ENCODE peak calls at places on chromosomes 4 and X, in seven cellular contexts. B is endodermal cell, A is WTC11, U is cardiac muscle cell, I is psoas muscle, D is GM10248, P is brain microvascular endothelial cell. S is an unnamed sample.

GRCh38 chr4:116361782-116362181 is 723.6 kb downstream of the TRAM1L1 start:
- DNase-seq in B (no peak), A (no peak), U (no peak), I (no peak), D (no peak), P (no peak), S (no peak)

GRCh38 chr4:2689114-2689513 is 67.0 kb downstream of the TNIP2 start:
- DNase-seq in B (no peak), A (no peak), U (no peak), I (no peak), D (no peak), P (no peak), S (no peak)

GRCh38 chrX:136767104-136767941 is 13.4 kb downstream of the ARHGEF6 start:
- DNase-seq in B (peak; percentile 84), A (peak; percentile 64), U (peak; percentile 61), I (peak; percentile 72), D (peak; percentile 66), P (peak; percentile 38), S (peak; percentile 63)

GRCh38 chr4:169059294-169060201 is 49.5 kb upstream of the CBR4 start:
- DNase-seq in B (no peak), A (no peak), U (no peak), I (peak; percentile 37), D (no peak), P (no peak), S (no peak)

GRCh38 chrX:102746134-102746584 is 25.6 kb downstream of the GPRASP3 start:
- DNase-seq in B (peak; percentile 74), A (peak; percentile 46), U (peak; percentile 42), I (peak; percentile 33), D (no peak), P (no peak), S (peak; percentile 5)

GRCh38 chrX:37599735-37600134 is 28.3 kb downstream of the LANCL3 start:
- DNase-seq in B (no peak), A (no peak), U (no peak), I (no peak), D (no peak), P (no peak), S (no peak)

GRCh38 chrX:136920001-136920400 is 39.5 kb upstream of the RBMX start:
- DNase-seq in B (no peak), A (no peak), U (no peak), I (no peak), D (no peak), P (no peak), S (no peak)

GRCh38 chr4:155603360-155603891 is 63.2 kb upstream of the GUCY1A1 start:
- DNase-seq in B (no peak), A (no peak), U (peak; percentile 40), I (no peak), D (no peak), P (no peak), S (no peak)

GRCh38 chr4:6105311-6105911 is 87.2 kb upstream of the C4orf50 start:
- DNase-seq in B (peak; percentile 57), A (peak; percentile 39), U (no peak), I (no peak), D (no peak), P (no peak), S (no peak)

GRCh38 chrX:17082831-17083230 is 136.4 kb downstream of the REPS2 start:
- DNase-seq in B (no peak), A (no peak), U (no peak), I (no peak), D (no peak), P (no peak), S (no peak)

GRCh38 chr4:165294907-165295306 is 32.6 kb upstream of the MSMO1 start:
- DNase-seq in B (no peak), A (no peak), U (no peak), I (no peak), D (peak; percentile 25), P (no peak), S (peak; percentile 30)

GRCh38 chrX:13590914-13591313 is 21.5 kb downstream of the EGFL6 start:
- DNase-seq in B (no peak), A (no peak), U (no peak), I (no peak), D (no peak), P (no peak), S (no peak)

GRCh38 chrX:139844884-139845283 is 88.0 kb downstream of the ATP11C start:
- DNase-seq in B (no peak), A (no peak), U (no peak), I (no peak), D (no peak), P (no peak), S (no peak)

GRCh38 chr4:54386270-54386669 is 157.2 kb downstream of the PDGFRA start:
- DNase-seq in B (no peak), A (no peak), U (no peak), I (no peak), D (no peak), P (no peak), S (no peak)

GRCh38 chr4:7781361-7781760 is 158.3 kb downstream of the AFAP1 start:
- DNase-seq in B (no peak), A (no peak), U (peak; percentile 54), I (no peak), D (no peak), P (peak; percentile 86), S (no peak)

GRCh38 chrX:136148391-136148790 is 1.1 kb downstream of the FHL1 start:
- DNase-seq in B (no peak), A (no peak), U (no peak), I (no peak), D (no peak), P (no peak), S (no peak)

GRCh38 chr4:43234626-43235025 is 342.1 kb downstream of the GRXCR1 start:
- DNase-seq in B (peak; percentile 52), A (no peak), U (no peak), I (no peak), D (no peak), P (no peak), S (no peak)

GRCh38 chrX:9873952-9874351 is 87.7 kb downstream of the SHROOM2 start:
- DNase-seq in B (peak; percentile 77), A (peak; percentile 32), U (peak; percentile 31), I (no peak), D (peak; percentile 56), P (no peak), S (no peak)

GRCh38 chrX:72381439-72382198 is 75.9 kb upstream of the CITED1 start:
- DNase-seq in B (no peak), A (no peak), U (no peak), I (no peak), D (no peak), P (no peak), S (no peak)

GRCh38 chrX:43882294-43882681 is at the start of gene MAOB:
- DNase-seq in B (peak; percentile 63), A (peak; percentile 42), U (peak; percentile 55), I (peak; percentile 54), D (peak; percentile 13), P (no peak), S (peak; percentile 61)

GRCh38 chrX:43876680-43877079 is 5.6 kb downstream of the MAOB start:
- DNase-seq in B (no peak), A (no peak), U (no peak), I (no peak), D (no peak), P (no peak), S (no peak)

GRCh38 chrX:43881410-43882293 is 598 bp downstream of the MAOB start:
- DNase-seq in B (no peak), A (no peak), U (no peak), I (peak; percentile 26), D (no peak), P (no peak), S (no peak)

GRCh38 chrX:43878902-43879526 is 3.2 kb downstream of the MAOB start:
- DNase-seq in B (no peak), A (no peak), U (no peak), I (no peak), D (no peak), P (no peak), S (no peak)

GRCh38 chrX:43880439-43880838 is 1.8 kb downstream of the MAOB start:
- DNase-seq in B (no peak), A (no peak), U (no peak), I (no peak), D (no peak), P (no peak), S (no peak)
- TF ChIP-seq CTCF in B (no peak), A (no peak), U (no peak), I (no peak), D (no peak), P (no peak), S (no peak)

DNA sequence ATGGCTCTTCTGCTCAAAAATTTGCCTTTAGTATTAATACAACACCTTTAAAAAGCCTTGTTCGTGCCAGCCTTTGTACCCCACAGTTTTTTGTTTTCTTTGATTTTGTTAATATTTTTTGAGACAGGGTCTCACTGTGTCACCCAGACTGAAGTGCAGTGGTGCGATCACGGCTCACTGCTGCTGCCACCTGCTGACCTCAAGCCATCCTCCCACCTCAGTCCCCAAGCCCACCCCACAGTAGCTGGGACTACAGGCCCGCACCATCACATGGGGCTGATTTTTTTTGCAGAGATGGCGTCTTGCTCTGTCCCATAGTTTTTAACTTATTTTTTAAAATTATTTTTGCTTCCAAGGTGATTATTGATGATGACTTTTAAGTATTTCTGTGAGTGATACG is 134.0 kb downstream of the HTR2C start:
- DNase-seq in B (peak; percentile 87), A (peak; percentile 48), U (peak; percentile 44), I (no peak), D (no peak), P (no peak), S (peak; percentile 66)
- TF ChIP-seq CTCF in B (peak; percentile 94), A (no peak), U (peak; percentile 20), I (no peak), D (peak; percentile 20), P (peak; percentile 44), S (peak; percentile 69)

GRCh38 chrX:143648705-143649104 is 12.8 kb upstream of the SLITRK4 start:
- DNase-seq in B (peak; percentile 72), A (no peak), U (no peak), I (no peak), D (no peak), P (no peak), S (no peak)
- TF ChIP-seq CTCF in B (peak; percentile 68), A (no peak), U (peak; percentile 38), I (no peak), D (no peak), P (no peak), S (peak; percentile 31)

DNA sequence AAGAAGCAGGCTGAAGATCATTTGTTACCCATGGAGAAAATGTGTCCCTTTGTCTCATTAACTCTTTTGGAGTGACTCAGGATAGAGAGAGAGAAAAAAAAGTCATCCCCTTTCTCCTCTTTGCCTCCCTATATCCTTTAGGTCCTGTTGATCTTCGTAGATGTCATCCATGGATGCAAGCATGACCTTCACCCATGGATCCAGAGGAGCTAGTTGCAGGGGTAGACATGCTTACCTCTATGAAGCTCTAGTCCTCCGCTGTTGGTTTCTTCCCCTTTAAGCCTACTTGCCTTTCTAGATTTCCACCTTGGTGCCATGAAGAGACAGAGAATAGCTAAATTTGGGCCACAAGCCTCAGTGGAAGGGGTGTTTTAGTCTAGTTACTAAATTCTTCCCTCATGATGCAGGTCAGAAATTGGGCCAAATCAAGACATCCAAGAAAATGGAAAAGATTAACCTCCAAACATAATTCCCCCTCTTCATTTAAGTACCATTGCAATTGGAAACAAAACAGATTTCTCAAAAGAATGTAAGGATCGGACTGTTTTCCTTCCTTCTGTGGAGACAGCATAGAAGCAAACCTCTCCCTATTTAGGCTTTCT is 178.4 kb downstream of the TECRL start:
- DNase-seq in B (peak; percentile 45), A (no peak), U (peak; percentile 28), I (no peak), D (no peak), P (no peak), S (no peak)
- TF ChIP-seq CTCF in B (no peak), A (no peak), U (no peak), I (no peak), D (no peak), P (no peak), S (no peak)

GRCh38 chr4:121822796-121823504 is 733 bp downstream of the CCNA2 start:
- DNase-seq in B (peak; percentile 74), A (peak; percentile 12), U (peak; percentile 32), I (no peak), D (peak; percentile 50), P (peak; percentile 24), S (peak; percentile 26)
- TF ChIP-seq CTCF in B (peak; percentile 49), A (no peak), U (peak; percentile 22), I (no peak), D (peak; percentile 27), P (peak; percentile 40), S (no peak)